ENCODE peak calls at places on chromosomes 3 and 15, in eight cellular contexts. E is GM10248, N is stomach, K is head of caudate nucleus, P is NCI-H187, R is neural progenitor cell, O is NCI-H1092, H is T-cell. G is an unnamed sample.

GRCh38 chr3:134904796-134905646 is 110.0 kb downstream of the EPHB1 start:
- DNase-seq in E (no peak), N (no peak), K (no peak), P (no peak), R (peak), O (no peak), H (no peak), G (no peak)

GRCh38 chr15:96337354-96337990 is 7.0 kb downstream of the NR2F2 start:
- DNase-seq in E (no peak), N (no peak), K (no peak), P (no peak), R (peak), O (no peak), H (no peak), G (no peak)

GRCh38 chr3:37861540-37862051 is at the start of gene CTDSPL:
- DNase-seq in E (no peak), N (peak), K (no peak), P (no peak), R (peak), O (no peak), H (no peak), G (peak)

GRCh38 chr3:10274601-10275000 is 18.1 kb downstream of the GHRL start:
- DNase-seq in E (no peak), N (no peak), K (no peak), P (no peak), R (no peak), O (no peak), H (no peak), G (no peak)

GRCh38 chr3:12658593-12659058 is 5.3 kb downstream of the RAF1 start:
- DNase-seq in E (no peak), N (no peak), K (no peak), P (no peak), R (no peak), O (no peak), H (no peak), G (no peak)

GRCh38 chr3:113214917-113215595 is 3.7 kb downstream of the BOC start:
- DNase-seq in E (no peak), N (no peak), K (no peak), P (no peak), R (no peak), O (no peak), H (no peak), G (no peak)

GRCh38 chr3:100463002-100463401 is 29.4 kb upstream of the TMEM45A start:
- DNase-seq in E (peak), N (no peak), K (no peak), P (no peak), R (peak), O (peak), H (no peak), G (peak)

GRCh38 chr15:99016680-99017321 is 9.2 kb upstream of the PGPEP1L start:
- DNase-seq in E (no peak), N (no peak), K (no peak), P (no peak), R (no peak), O (no peak), H (no peak), G (no peak)

GRCh38 chr3:126716057-126716456 is 12.0 kb downstream of the CHCHD6 start:
- DNase-seq in E (no peak), N (no peak), K (no peak), P (no peak), R (no peak), O (no peak), H (no peak), G (no peak)

GRCh38 chr3:9032236-9032777 is 69.0 kb upstream of the RAD18 start:
- DNase-seq in E (no peak), N (no peak), K (no peak), P (no peak), R (no peak), O (no peak), H (no peak), G (no peak)

GRCh38 chr15:66845266-66845785 is 143.3 kb downstream of the SMAD6 start:
- DNase-seq in E (no peak), N (no peak), K (no peak), P (no peak), R (no peak), O (no peak), H (no peak), G (no peak)

GRCh38 chr3:23600178-23600577 is 205.6 kb upstream of the UBE2E1 start:
- DNase-seq in E (no peak), N (no peak), K (no peak), P (no peak), R (no peak), O (no peak), H (no peak), G (no peak)

GRCh38 chr15:90903733-90904536 is 833 bp downstream of the MAN2A2 start:
- DNase-seq in E (no peak), N (peak), K (no peak), P (no peak), R (peak), O (no peak), H (no peak), G (peak)

GRCh38 chr3:100634493-100635272 is 25.3 kb downstream of the ADGRG7 start:
- DNase-seq in E (peak), N (peak), K (no peak), P (no peak), R (peak), O (no peak), H (no peak), G (peak)

GRCh38 chr3:7813412-7813811 is 688.2 kb upstream of the LMCD1 start:
- DNase-seq in E (no peak), N (no peak), K (no peak), P (no peak), R (no peak), O (no peak), H (no peak), G (no peak)

GRCh38 chr3:127761101-127761802 is 61.1 kb downstream of the MGLL start:
- DNase-seq in E (peak), N (no peak), K (peak), P (peak), R (no peak), O (peak), H (no peak), G (no peak)

G was measured in pancreas.